ENCODE peak calls at places on chromosomes 7 and 10, in four cellular contexts. Q is HCEC 1CT, B is NCI-H2081, F is A549. J is an unnamed sample.

GRCh38 chr10:34687434-34688205 is 127.5 kb downstream of the PARD3 start:
- DNase-seq in F (no peak), Q (no peak), B (no peak), J (no peak)

GRCh38 chr7:6448943-6449543 is 1.3 kb upstream of the DAGLB start:
- DNase-seq in F (no peak), Q (no peak), B (no peak), J (no peak)

GRCh38 chr7:128809363-128809762 is 17.6 kb downstream of the CCDC136 start:
- DNase-seq in B (peak; percentile 7), Q (no peak), F (no peak), J (no peak)

GRCh38 chr10:43373461-43373860 is 2.0 kb downstream of the FXYD4 start:
- DNase-seq in B (no peak), F (no peak), Q (no peak), J (no peak)

GRCh38 chr10:89853796-89854195 is 152.4 kb downstream of the KIF20B start:
- DNase-seq in B (no peak), F (no peak), Q (no peak), J (no peak)

GRCh38 chr7:158406364-158406763 is 181.3 kb downstream of the PTPRN2 start:
- DNase-seq in F (no peak), B (no peak), Q (no peak), J (no peak)

GRCh38 chr10:44967596-44967995 is 8.0 kb downstream of the RASSF4 start:
- DNase-seq in B (no peak), Q (no peak), F (no peak), J (no peak)

GRCh38 chr10:126972622-126973414 is 67.6 kb downstream of the DOCK1 start:
- DNase-seq in F (peak; percentile 58), Q (peak; percentile 90), B (no peak), J (peak; percentile 80)

GRCh38 chr10:60731134-60731883 is 47.0 kb upstream of the CDK1 start:
- DNase-seq in Q (no peak), F (no peak), B (no peak), J (no peak)

GRCh38 chr10:122374246-122374858 is at the start of gene PLEKHA1:
- DNase-seq in F (peak; percentile 90), B (peak; percentile 92), Q (peak; percentile 97), J (peak; percentile 96)

GRCh38 chr10:77898323-77899079 is 28.1 kb downstream of the DLG5 start:
- DNase-seq in F (no peak), Q (no peak), B (peak; percentile 8), J (no peak)

GRCh38 chr10:90313548-90314325 is 544.1 kb downstream of the HTR7 start:
- DNase-seq in B (no peak), F (no peak), Q (peak; percentile 83), J (peak; percentile 45)

GRCh38 chr10:69389827-69390490 is 26.8 kb downstream of the TACR2 start:
- DNase-seq in Q (no peak), B (peak; percentile 45), F (peak; percentile 62), J (peak; percentile 59)

GRCh38 chr7:148356303-148356702 is 234.3 kb upstream of the C7orf33 start:
- DNase-seq in F (no peak), B (no peak), Q (no peak), J (no peak)

GRCh38 chr10:123399276-123399839 is 245.2 kb downstream of the BUB3 start:
- DNase-seq in Q (no peak), F (no peak), B (no peak), J (no peak)

GRCh38 chr7:112723416-112723815 is 66.8 kb downstream of the TMEM168 start:
- DNase-seq in Q (peak; percentile 85), B (no peak), F (no peak), J (peak; percentile 45)

GRCh38 chr7:100682228-100682741 is 8.7 kb downstream of the GNB2 start:
- DNase-seq in Q (no peak), F (no peak), B (no peak), J (peak; percentile 57)

GRCh38 chr10:91864744-91865143 is 44.5 kb downstream of the FGFBP3 start:
- DNase-seq in Q (peak; percentile 34), B (no peak), F (no peak), J (no peak)

GRCh38 chr7:139838276-139838675 is 9.2 kb downstream of the TBXAS1 start:
- DNase-seq in B (no peak), F (no peak), Q (no peak), J (no peak)

GRCh38 chr7:72781631-72782030 is 46.4 kb downstream of the TYW1B start:
- DNase-seq in Q (no peak), B (no peak), F (no peak), J (no peak)

GRCh38 chr10:29917311-29917710 is 142.1 kb downstream of the JCAD start:
- DNase-seq in B (no peak), Q (no peak), F (no peak), J (no peak)

GRCh38 chr10:35946556-35946955 is 304.5 kb upstream of the FZD8 start:
- DNase-seq in F (no peak), B (no peak), Q (peak; percentile 33), J (no peak)

GRCh38 chr7:97006951-97007861 is 1.9 kb downstream of the DLX6 start:
- DNase-seq in F (no peak), Q (no peak), B (no peak), J (no peak)

GRCh38 chr7:36639826-36640225 is 84.5 kb downstream of the AOAH start:
- DNase-seq in Q (no peak), B (no peak), F (no peak), J (no peak)

GRCh38 chr10:80122110-80122710 is 10.3 kb upstream of the PLAC9 start:
- DNase-seq in B (no peak), Q (no peak), F (no peak), J (no peak)

GRCh38 chr10:97673736-97674525 is 13.1 kb downstream of the AVPI1 start:
- DNase-seq in F (no peak), Q (peak; percentile 44), B (no peak), J (peak; percentile 81)

GRCh38 chr10:110137142-110137545 is 70.3 kb upstream of the MXI1 start:
- DNase-seq in Q (peak; percentile 82), F (peak; percentile 50), B (peak; percentile 34), J (peak; percentile 55)

GRCh38 chr10:103836776-103837344 is 18.5 kb downstream of the SH3PXD2A start:
- DNase-seq in Q (no peak), F (no peak), B (no peak), J (no peak)

GRCh38 chr10:119871881-119872609 is 598 bp downstream of the MCMBP start:
- DNase-seq in Q (peak; percentile 35), F (no peak), B (peak; percentile 54), J (peak; percentile 18)

GRCh38 chr10:62708569-62708968 is 96.0 kb upstream of the ADO start:
- DNase-seq in F (no peak), Q (no peak), B (no peak), J (no peak)

GRCh38 chr10:110558034-110558433 is 9.5 kb upstream of the SMC3 start:
- DNase-seq in B (no peak), Q (no peak), F (no peak), J (no peak)

GRCh38 chr10:79241990-79242619 is 105.2 kb upstream of the PPIF start:
- DNase-seq in F (no peak), Q (peak; percentile 60), B (peak; percentile 23), J (peak; percentile 84)

GRCh38 chr7:1689356-1689755 is 19.3 kb downstream of the ELFN1 start:
- DNase-seq in B (no peak), F (no peak), Q (no peak), J (no peak)

GRCh38 chr10:103986360-103986759 is 19.4 kb downstream of the SLK start:
- DNase-seq in B (no peak), Q (no peak), F (no peak), J (no peak)

GRCh38 chr7:158114056-158114850 is 473.4 kb downstream of the PTPRN2 start:
- DNase-seq in F (no peak), Q (no peak), B (no peak), J (no peak)

GRCh38 chr10:127117125-127117524 is 79.3 kb downstream of the INSYN2A start:
- DNase-seq in B (no peak), F (peak; percentile 24), Q (peak; percentile 5), J (peak; percentile 79)

GRCh38 chr7:8908889-8909288 is 475.5 kb downstream of the NXPH1 start:
- DNase-seq in B (no peak), Q (no peak), F (no peak), J (no peak)